ENCODE peak calls at places on chromosomes 2 and 18, in four cellular contexts. P, T, R and A are unnamed samples. For H3K27me3, the result is how much of the 10 kb centered on the place peaks cover.

GRCh38 chr2:52452201-52452600 is 1315.4 kb upstream of the CHAC2 start:
- DNase-seq in T (no peak), R (no peak), P (no peak), A (no peak)

GRCh38 chr2:130390460-130391057 is 34.7 kb downstream of the PTPN18 start:
- DNase-seq in T (no peak), R (peak), P (peak), A (no peak)

GRCh38 chr18:59988098-59988706 is 88.4 kb downstream of the PMAIP1 start:
- DNase-seq in P (no peak), R (peak), T (no peak), A (peak)

GRCh38 chr18:25097119-25098114 is 254.5 kb downstream of the ZNF521 start:
- DNase-seq in T (no peak), R (no peak), P (no peak), A (no peak)

GRCh38 chr2:217709496-217710217 is 293.1 kb downstream of the TNS1 start:
- DNase-seq in P (no peak), R (peak), T (no peak), A (no peak)

GRCh38 chr2:7707723-7708122 is 790.5 kb downstream of the RNF144A start:
- DNase-seq in T (peak), P (no peak), R (no peak), A (peak)

GRCh38 chr2:27194538-27195354 is 17.1 kb upstream of the ATRAID start:
- DNase-seq in R (no peak), P (no peak), T (no peak), A (no peak)

GRCh38 chr18:48459016-48459415 is 49.8 kb upstream of the ZBTB7C start:
- DNase-seq in T (peak), R (no peak), P (no peak), A (no peak)

GRCh38 chr2:114534051-114534727 is 91.7 kb downstream of the DPP10 start:
- DNase-seq in R (no peak), P (no peak), T (no peak), A (no peak)

GRCh38 chr2:30714811-30715709 is 92.2 kb downstream of the CAPN13 start:
- DNase-seq in T (no peak), R (no peak), P (no peak), A (no peak)

GRCh38 chr2:239930378-239930777 is 94.8 kb downstream of the NDUFA10 start:
- DNase-seq in R (no peak), P (peak), T (no peak), A (no peak)

GRCh38 chr18:78984941-78985784 is 5.5 kb downstream of the SALL3 start:
- DNase-seq in T (peak), R (no peak), P (no peak), A (no peak)

GRCh38 chr2:96859338-96859649 is 1.5 kb upstream of the ANKRD39 start:
- DNase-seq in T (no peak), R (peak), P (no peak), A (no peak)

GRCh38 chr18:45255142-45255890 is 360.0 kb upstream of the SLC14A2 start:
- DNase-seq in P (no peak), T (peak), R (no peak), A (peak)

GRCh38 chr2:237774811-237775553 is 23.6 kb upstream of the RBM44 start:
- DNase-seq in R (no peak), P (peak), T (peak), A (peak)

GRCh38 chr2:8750221-8750620 is 68.4 kb downstream of the ID2 start:
- DNase-seq in R (no peak), P (no peak), T (no peak), A (no peak)

GRCh38 chr2:197575987-197576386 is 60.1 kb downstream of the MOB4 start:
- DNase-seq in R (no peak), P (no peak), T (peak), A (peak)

GRCh38 chr2:66574701-66575624 is 140.0 kb downstream of the MEIS1 start:
- DNase-seq in R (peak), P (no peak), T (peak), A (peak)

GRCh38 chr2:236731767-236732580 is 162.3 kb downstream of the ACKR3 start:
- DNase-seq in P (no peak), R (peak), T (peak), A (peak)

GRCh38 chr18:79569720-79570119 is 109.9 kb upstream of the CTDP1 start:
- DNase-seq in P (peak), T (no peak), R (peak), A (no peak)

GRCh38 chr2:192161670-192162290 is 33.0 kb downstream of the TMEFF2 start:
- DNase-seq in T (no peak), P (no peak), R (no peak), A (no peak)

GRCh38 chr2:55109219-55109891 is 59.1 kb upstream of the RTN4 start:
- DNase-seq in P (no peak), R (no peak), T (no peak), A (peak)

GRCh38 chr2:178295115-178295514 is 100.8 kb downstream of the OSBPL6 start:
- DNase-seq in T (no peak), P (no peak), R (no peak), A (no peak)

GRCh38 chr2:178296394-178297090 is 102.2 kb downstream of the OSBPL6 start:
- DNase-seq in T (peak), P (no peak), R (no peak), A (peak)

GRCh38 chr2:178295911-178296310 is 101.6 kb downstream of the OSBPL6 start:
- DNase-seq in T (no peak), R (no peak), P (no peak), A (no peak)

GRCh38 chr2:178291703-178292102 is 97.4 kb downstream of the OSBPL6 start:
- DNase-seq in P (no peak), T (no peak), R (no peak), A (no peak)

DNA sequence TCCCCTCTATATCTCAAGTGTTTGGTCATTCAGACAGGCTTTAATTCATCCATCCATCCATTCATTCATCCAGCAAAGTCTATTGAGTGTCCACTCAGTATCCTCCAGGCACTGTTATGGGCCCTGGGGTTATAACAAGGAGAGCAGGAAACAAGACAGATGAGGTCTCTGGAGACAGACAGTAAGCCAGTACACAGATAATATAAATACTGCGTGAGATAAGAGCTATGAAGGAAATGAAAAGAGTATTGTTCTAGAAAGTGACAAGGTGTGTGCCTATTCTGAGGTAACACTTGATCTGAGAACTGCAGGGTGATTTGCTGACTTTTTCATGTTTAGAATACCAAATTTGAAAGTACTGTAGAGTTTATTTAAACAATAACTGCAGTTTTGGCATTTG is 98.3 kb downstream of the OSBPL6 start:
- DNase-seq in T (no peak), R (no peak), P (no peak), A (no peak)
- H3K4me3 ChIP-seq in T (no peak), R (no peak), P (no peak), A (no peak)

GRCh38 chr2:19358242-19359020 is at the start of gene OSR1:
- DNase-seq in P (no peak), R (peak), T (peak), A (peak)

GRCh38 chr2:19359456-19359855 is 1.0 kb upstream of the OSR1 start:
- DNase-seq in R (no peak), T (no peak), P (no peak), A (no peak)

GRCh38 chr2:19357383-19358241 is 811 bp downstream of the OSR1 start:
- DNase-seq in R (peak), T (peak), P (no peak), A (no peak)

GRCh38 chr2:19360266-19360665 is 1.8 kb upstream of the OSR1 start:
- DNase-seq in T (no peak), P (no peak), R (no peak), A (no peak)

GRCh38 chr2:19359021-19359357 is 566 bp upstream of the OSR1 start:
- DNase-seq in T (no peak), P (no peak), R (no peak), A (no peak)
- H3K27me3 ChIP-seq in T (under half), P (half or more), R (under half), A (under half)

GRCh38 chr18:76530391-76530790 is 35.3 kb upstream of the ZNF516 start:
- DNase-seq in P (no peak), R (no peak), T (no peak), A (no peak)

GRCh38 chr18:76532875-76533274 is 37.8 kb upstream of the ZNF516 start:
- DNase-seq in P (no peak), T (no peak), R (no peak), A (no peak)

GRCh38 chr18:76528477-76529432 is 33.7 kb upstream of the ZNF516 start:
- DNase-seq in T (peak), P (no peak), R (peak), A (no peak)

GRCh38 chr18:76530846-76531245 is 35.8 kb upstream of the ZNF516 start:
- DNase-seq in T (no peak), P (no peak), R (no peak), A (no peak)

DNA sequence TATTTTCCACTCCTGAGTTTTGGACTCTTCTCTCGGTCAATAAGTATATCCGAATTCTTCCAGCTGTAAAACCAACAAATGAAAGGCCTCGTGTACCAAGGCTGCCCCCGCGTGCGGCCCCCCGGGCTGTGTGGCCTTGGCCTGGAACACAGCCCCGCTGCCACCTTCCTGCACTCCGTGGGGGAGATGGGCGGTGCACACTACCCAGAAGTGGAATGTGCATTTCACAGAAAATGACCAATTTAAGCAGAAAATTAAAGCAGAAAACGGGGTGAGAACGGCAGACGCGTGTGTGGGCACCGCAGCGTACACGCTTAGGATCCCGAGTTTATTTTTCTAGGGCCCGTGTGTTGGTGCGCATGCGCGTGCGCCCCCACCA is 34.4 kb upstream of the ZNF516 start:
- DNase-seq in T (no peak), R (peak), P (no peak), A (no peak)
- H3K4me3 ChIP-seq in T (no peak), R (peak), P (peak), A (no peak)

GRCh38 chr2:38074775-38075435 is 1.0 kb downstream of the CYP1B1 start:
- DNase-seq in T (no peak), P (peak), R (peak), A (peak)
- H3K27me3 ChIP-seq in T (under half), P (under half), R (under half), A (under half)

DNA sequence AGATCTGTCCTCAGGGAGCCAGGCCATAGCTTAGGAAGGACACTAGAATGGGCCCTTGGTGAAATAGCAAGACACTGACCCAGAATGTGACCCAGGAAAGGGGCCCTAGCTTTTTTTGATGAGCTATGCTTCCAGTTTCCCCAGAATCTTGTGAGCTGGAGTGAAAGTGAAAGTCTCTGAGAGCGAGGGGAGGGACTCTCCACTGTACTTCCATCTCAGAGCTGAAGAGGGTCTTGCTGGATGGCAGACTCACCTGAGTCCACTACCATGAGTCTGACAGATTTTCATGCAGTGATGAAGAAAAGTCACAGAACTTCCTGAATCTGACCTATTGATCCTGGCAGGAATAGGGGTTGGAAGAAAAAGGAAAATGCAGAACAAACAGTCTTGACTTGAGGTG is 3.1 kb downstream of the ARHGAP25 start:
- DNase-seq in P (no peak), T (no peak), R (no peak), A (no peak)
- H3K4me3 ChIP-seq in P (peak), T (no peak), R (no peak), A (no peak)

GRCh38 chr2:200159829-200160781 is 146.4 kb upstream of the SPATS2L start:
- DNase-seq in P (no peak), R (no peak), T (peak), A (peak)

GRCh38 chr2:200159366-200159720 is 147.2 kb upstream of the SPATS2L start:
- DNase-seq in T (peak), P (no peak), R (no peak), A (no peak)

GRCh38 chr2:200156140-200156858 is 150.2 kb upstream of the SPATS2L start:
- DNase-seq in P (no peak), T (peak), R (no peak), A (peak)

GRCh38 chr2:200158586-200159365 is 147.7 kb upstream of the SPATS2L start:
- DNase-seq in T (no peak), P (no peak), R (no peak), A (no peak)

DNA sequence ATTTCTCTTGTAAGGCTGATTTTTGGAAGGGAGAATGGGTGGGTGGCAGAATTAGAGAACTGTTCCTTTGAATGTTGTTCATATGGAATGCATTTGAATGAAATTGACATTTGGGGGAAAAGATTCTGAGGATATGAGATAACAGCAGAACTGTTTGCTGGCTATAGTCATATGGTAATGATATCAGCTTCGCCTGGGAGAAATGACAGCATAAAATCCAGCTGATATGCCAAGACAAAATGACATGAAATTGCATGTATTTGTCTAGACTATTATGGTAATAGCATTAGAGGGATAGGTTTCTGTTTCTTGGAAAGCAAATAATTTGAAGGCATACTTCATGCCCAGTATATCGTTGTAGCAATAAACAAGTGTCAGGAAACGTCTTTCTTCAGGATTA is 150.8 kb upstream of the SPATS2L start:
- DNase-seq in P (no peak), R (no peak), T (no peak), A (no peak)
- H3K27me3 ChIP-seq in P (under half), R (under half), T (under half), A (under half)